ENCODE peak calls at places on chromosomes 12 and 14, in five cellular contexts. One of them, this sample, is unnamed.

GRCh38 chr12:2194060-2194459 is 141.3 kb downstream of the CACNA1C start:
- DNase-seq in DMS153: no peak
- DNase-seq in progenitor cell of endocrine pancreas: no peak
- DNase-seq in stimulated activated CD4-positive, alpha-beta T cell treated with anti-CD3 and anti-CD28 coated beads, TNF-alpha, amount 100 ng/mL, for 48 hours: no peak
- DNase-seq in GM19239: no peak
- DNase-seq in this sample: peak; percentile 21

GRCh38 chr12:107679346-107679745 is 6.3 kb upstream of the PWP1 start:
- DNase-seq in stimulated activated CD4-positive, alpha-beta T cell treated with anti-CD3 and anti-CD28 coated beads, TNF-alpha, amount 100 ng/mL, for 48 hours: no peak
- DNase-seq in GM19239: no peak
- DNase-seq in progenitor cell of endocrine pancreas: no peak
- DNase-seq in DMS153: no peak
- DNase-seq in this sample: no peak

GRCh38 chr12:130872179-130873096 is 572 bp downstream of the RAN start:
- DNase-seq in GM19239: peak; percentile 36
- DNase-seq in DMS153: no peak
- DNase-seq in stimulated activated CD4-positive, alpha-beta T cell treated with anti-CD3 and anti-CD28 coated beads, TNF-alpha, amount 100 ng/mL, for 48 hours: no peak
- DNase-seq in progenitor cell of endocrine pancreas: peak; percentile 22
- DNase-seq in this sample: peak; percentile 33

GRCh38 chr12:51082561-51083139 is 746 bp downstream of the CSRNP2 start:
- DNase-seq in progenitor cell of endocrine pancreas: no peak
- DNase-seq in stimulated activated CD4-positive, alpha-beta T cell treated with anti-CD3 and anti-CD28 coated beads, TNF-alpha, amount 100 ng/mL, for 48 hours: no peak
- DNase-seq in GM19239: no peak
- DNase-seq in DMS153: peak; percentile 13
- DNase-seq in this sample: no peak

GRCh38 chr12:124866883-124867232 is 3.2 kb upstream of the SCARB1 start:
- DNase-seq in progenitor cell of endocrine pancreas: no peak
- DNase-seq in DMS153: no peak
- DNase-seq in GM19239: no peak
- DNase-seq in stimulated activated CD4-positive, alpha-beta T cell treated with anti-CD3 and anti-CD28 coated beads, TNF-alpha, amount 100 ng/mL, for 48 hours: no peak
- DNase-seq in this sample: no peak

GRCh38 chr12:77841467-77842054 is 10.9 kb downstream of the NAV3 start:
- DNase-seq in stimulated activated CD4-positive, alpha-beta T cell treated with anti-CD3 and anti-CD28 coated beads, TNF-alpha, amount 100 ng/mL, for 48 hours: no peak
- DNase-seq in DMS153: peak; percentile 30
- DNase-seq in progenitor cell of endocrine pancreas: no peak
- DNase-seq in GM19239: no peak
- DNase-seq in this sample: peak; percentile 50

GRCh38 chr12:109736552-109737108 is 23.0 kb downstream of the FAM222A start:
- DNase-seq in stimulated activated CD4-positive, alpha-beta T cell treated with anti-CD3 and anti-CD28 coated beads, TNF-alpha, amount 100 ng/mL, for 48 hours: no peak
- DNase-seq in progenitor cell of endocrine pancreas: peak; percentile 67
- DNase-seq in GM19239: no peak
- DNase-seq in DMS153: no peak
- DNase-seq in this sample: peak; percentile 91

GRCh38 chr14:90498198-90498597 is 101.4 kb downstream of the CALM1 start:
- DNase-seq in stimulated activated CD4-positive, alpha-beta T cell treated with anti-CD3 and anti-CD28 coated beads, TNF-alpha, amount 100 ng/mL, for 48 hours: no peak
- DNase-seq in progenitor cell of endocrine pancreas: no peak
- DNase-seq in DMS153: no peak
- DNase-seq in GM19239: no peak
- DNase-seq in this sample: no peak

GRCh38 chr12:6792522-6793201 is 3.3 kb downstream of the CD4 start:
- DNase-seq in stimulated activated CD4-positive, alpha-beta T cell treated with anti-CD3 and anti-CD28 coated beads, TNF-alpha, amount 100 ng/mL, for 48 hours: no peak
- DNase-seq in DMS153: no peak
- DNase-seq in GM19239: no peak
- DNase-seq in progenitor cell of endocrine pancreas: no peak
- DNase-seq in this sample: peak; percentile 40

GRCh38 chr12:275784-276183 is 13.1 kb upstream of the SLC6A13 start:
- DNase-seq in stimulated activated CD4-positive, alpha-beta T cell treated with anti-CD3 and anti-CD28 coated beads, TNF-alpha, amount 100 ng/mL, for 48 hours: no peak
- DNase-seq in DMS153: no peak
- DNase-seq in GM19239: no peak
- DNase-seq in progenitor cell of endocrine pancreas: no peak
- DNase-seq in this sample: no peak

GRCh38 chr12:120263725-120264040 is 1.8 kb downstream of the PXN start:
- DNase-seq in GM19239: no peak
- DNase-seq in DMS153: no peak
- DNase-seq in progenitor cell of endocrine pancreas: no peak
- DNase-seq in stimulated activated CD4-positive, alpha-beta T cell treated with anti-CD3 and anti-CD28 coated beads, TNF-alpha, amount 100 ng/mL, for 48 hours: no peak
- DNase-seq in this sample: no peak

GRCh38 chr12:112422531-112422930 is 3.8 kb downstream of the PTPN11 start:
- DNase-seq in stimulated activated CD4-positive, alpha-beta T cell treated with anti-CD3 and anti-CD28 coated beads, TNF-alpha, amount 100 ng/mL, for 48 hours: no peak
- DNase-seq in progenitor cell of endocrine pancreas: no peak
- DNase-seq in DMS153: no peak
- DNase-seq in GM19239: no peak
- DNase-seq in this sample: peak; percentile 38

GRCh38 chr12:93766802-93767523 is 89.8 kb downstream of the CRADD start:
- DNase-seq in GM19239: no peak
- DNase-seq in stimulated activated CD4-positive, alpha-beta T cell treated with anti-CD3 and anti-CD28 coated beads, TNF-alpha, amount 100 ng/mL, for 48 hours: no peak
- DNase-seq in DMS153: no peak
- DNase-seq in progenitor cell of endocrine pancreas: no peak
- DNase-seq in this sample: peak; percentile 89

GRCh38 chr12:48119078-48119833 is at the start of gene PFKM:
- DNase-seq in stimulated activated CD4-positive, alpha-beta T cell treated with anti-CD3 and anti-CD28 coated beads, TNF-alpha, amount 100 ng/mL, for 48 hours: peak; percentile 61
- DNase-seq in progenitor cell of endocrine pancreas: peak; percentile 64
- DNase-seq in GM19239: peak; percentile 73
- DNase-seq in DMS153: peak; percentile 64
- DNase-seq in this sample: peak; percentile 95

GRCh38 chr14:105894125-105894977 is 368.0 kb downstream of the TMEM121 start:
- DNase-seq in stimulated activated CD4-positive, alpha-beta T cell treated with anti-CD3 and anti-CD28 coated beads, TNF-alpha, amount 100 ng/mL, for 48 hours: no peak
- DNase-seq in GM19239: no peak
- DNase-seq in progenitor cell of endocrine pancreas: no peak
- DNase-seq in DMS153: no peak
- DNase-seq in this sample: no peak

GRCh38 chr14:100791995-100792394 is 33.9 kb upstream of the MEG3 start:
- DNase-seq in stimulated activated CD4-positive, alpha-beta T cell treated with anti-CD3 and anti-CD28 coated beads, TNF-alpha, amount 100 ng/mL, for 48 hours: no peak
- DNase-seq in DMS153: no peak
- DNase-seq in progenitor cell of endocrine pancreas: no peak
- DNase-seq in GM19239: no peak
- DNase-seq in this sample: no peak

GRCh38 chr14:61051046-61051445 is 70.0 kb downstream of the SLC38A6 start:
- DNase-seq in DMS153: no peak
- DNase-seq in progenitor cell of endocrine pancreas: no peak
- DNase-seq in GM19239: no peak
- DNase-seq in stimulated activated CD4-positive, alpha-beta T cell treated with anti-CD3 and anti-CD28 coated beads, TNF-alpha, amount 100 ng/mL, for 48 hours: no peak
- DNase-seq in this sample: peak; percentile 72

GRCh38 chr14:58882577-58883018 is 244.8 kb downstream of the DACT1 start:
- DNase-seq in stimulated activated CD4-positive, alpha-beta T cell treated with anti-CD3 and anti-CD28 coated beads, TNF-alpha, amount 100 ng/mL, for 48 hours: no peak
- DNase-seq in GM19239: no peak
- DNase-seq in DMS153: peak; percentile 82
- DNase-seq in progenitor cell of endocrine pancreas: no peak
- DNase-seq in this sample: no peak

GRCh38 chr14:96039633-96040311 is 610 bp downstream of the C14orf132 start:
- DNase-seq in DMS153: no peak
- DNase-seq in stimulated activated CD4-positive, alpha-beta T cell treated with anti-CD3 and anti-CD28 coated beads, TNF-alpha, amount 100 ng/mL, for 48 hours: no peak
- DNase-seq in GM19239: no peak
- DNase-seq in progenitor cell of endocrine pancreas: peak; percentile 36
- DNase-seq in this sample: peak; percentile 40